ENCODE peak calls at places on chromosomes 6 and 20, in ten cellular contexts. A is activated CD8-positive, alpha-beta memory T cell treated with anti-CD3 and anti-CD28 coated beads for 4 hours; D is stromal cell of bone marrow; T is NCI-H1436; V is heart right ventricle; X is HepG2; H is T-helper 9 cell; Q is amniotic stem cell; N is HEK293T; L is astrocyte of the spinal cord. F is an unnamed sample.

GRCh38 chr20:34965051-34965450 is 9.4 kb downstream of the MYH7B start:
- DNase-seq in N (no peak), H (no peak), D (no peak), X (no peak), L (no peak), V (no peak), A (no peak), T (no peak), Q (no peak), F (no peak)

GRCh38 chr6:121216928-121217327 is 117.4 kb downstream of the TBC1D32 start:
- DNase-seq in Q (no peak), X (no peak), N (no peak), L (peak), H (no peak), A (no peak), V (no peak), D (no peak), T (no peak), F (no peak)

GRCh38 chr20:50762435-50763201 is 31.2 kb downstream of the PARD6B start:
- DNase-seq in V (peak), Q (no peak), T (no peak), N (no peak), L (peak), H (no peak), A (no peak), X (peak), D (peak), F (no peak)

GRCh38 chr20:3606021-3606420 is 57.2 kb downstream of the GFRA4 start:
- DNase-seq in L (no peak), X (no peak), Q (no peak), N (no peak), D (no peak), H (no peak), A (no peak), T (no peak), V (no peak), F (no peak)

GRCh38 chr6:16762547-16763477 is 1.6 kb upstream of the ATXN1 start:
- DNase-seq in V (peak), T (peak), N (peak), Q (peak), D (peak), H (peak), A (no peak), L (peak), X (peak), F (no peak)

GRCh38 chr6:128491041-128491642 is 29.3 kb downstream of the PTPRK start:
- DNase-seq in L (peak), X (peak), Q (no peak), D (no peak), V (no peak), H (no peak), A (no peak), T (no peak), N (no peak), F (peak)

GRCh38 chr6:34969662-34970265 is 80.7 kb downstream of the ANKS1A start:
- DNase-seq in H (no peak), Q (no peak), A (no peak), T (no peak), L (no peak), X (no peak), D (no peak), N (no peak), V (no peak), F (no peak)

GRCh38 chr20:33506576-33506975 is 16.7 kb downstream of the CBFA2T2 start:
- DNase-seq in H (no peak), V (no peak), Q (no peak), T (no peak), X (no peak), D (no peak), A (no peak), L (no peak), N (no peak), F (no peak)

F was measured in astrocyte of the cerebellum.